ENCODE peak calls at places on chromosomes 13 and 19, in eight cellular contexts. P is HCT116, W is GM12878, R is NT2/D1, M is IMR-90, V is neuronal stem cell, H is H1, J is fibroblast of lung. N is an unnamed sample. For H3K27me3, the result is how much of the 10 kb centered on the place peaks cover.

GRCh38 chr19:44875666-44876418 is 15.2 kb upstream of the TOMM40 start:
- DNase-seq in P (no peak), W (no peak), R (no peak), M (peak), V (no peak), H (no peak), J (peak), N (no peak)

GRCh38 chr13:35808846-35809245 is 322.3 kb downstream of the DCLK1 start:
- DNase-seq in P (no peak), W (no peak), R (no peak), M (no peak), V (no peak), H (no peak), J (no peak), N (no peak)

GRCh38 chr13:30332516-30333165 is 25.3 kb upstream of the KATNAL1 start:
- DNase-seq in P (no peak), W (no peak), R (no peak), M (no peak), V (no peak), H (no peak), J (no peak), N (no peak)

GRCh38 chr13:110912651-110913051 is 2.2 kb downstream of the ANKRD10 start:
- DNase-seq in P (no peak), W (no peak), R (no peak), M (peak), V (no peak), H (no peak), J (peak), N (peak)

GRCh38 chr13:97600438-97601080 is 166.6 kb downstream of the RAP2A start:
- DNase-seq in P (no peak), W (no peak), R (no peak), M (peak), V (no peak), H (no peak), J (peak), N (peak)

GRCh38 chr13:35354882-35355281 is 121.6 kb downstream of the MAB21L1 start:
- DNase-seq in P (no peak), W (no peak), R (no peak), M (no peak), V (no peak), H (no peak), J (no peak), N (no peak)

GRCh38 chr13:81888855-81889254 is 1547.9 kb upstream of the SPRY2 start:
- DNase-seq in P (no peak), W (no peak), R (no peak), M (no peak), V (no peak), H (no peak), J (no peak), N (no peak)

GRCh38 chr19:42178791-42179500 is 38.5 kb downstream of the DEDD2 start:
- DNase-seq in P (no peak), W (no peak), R (peak), M (no peak), V (peak), H (peak), J (no peak), N (peak)

GRCh38 chr19:5319516-5319915 is 21.1 kb downstream of the PTPRS start:
- DNase-seq in P (no peak), W (no peak), R (no peak), M (no peak), V (no peak), H (no peak), J (no peak), N (no peak)

GRCh38 chr19:4660181-4660791 is 9.9 kb downstream of the MYDGF start:
- DNase-seq in P (no peak), W (no peak), R (no peak), M (no peak), V (no peak), H (peak), J (no peak), N (no peak)

GRCh38 chr19:23802290-23802689 is 43.6 kb upstream of the ZNF681 start:
- DNase-seq in P (no peak), W (no peak), R (no peak), M (no peak), V (no peak), H (no peak), J (no peak), N (no peak)

GRCh38 chr13:30739646-30740642 is 4.6 kb downstream of the ALOX5AP start:
- DNase-seq in P (peak), W (peak), R (no peak), M (peak), V (no peak), H (no peak), J (peak), N (peak)

GRCh38 chr19:35216833-35217707 is 11.5 kb downstream of the FAM187B start:
- DNase-seq in P (no peak), W (no peak), R (no peak), M (no peak), V (no peak), H (no peak), J (no peak), N (no peak)

GRCh38 chr13:25977671-25978070 is 74.1 kb downstream of the SHISA2 start:
- DNase-seq in P (no peak), W (no peak), R (no peak), M (no peak), V (no peak), H (no peak), J (no peak), N (peak)

GRCh38 chr19:5983367-5983955 is 5.5 kb upstream of the RANBP3 start:
- DNase-seq in P (no peak), W (no peak), R (no peak), M (no peak), V (no peak), H (no peak), J (no peak), N (no peak)

GRCh38 chr13:75959861-75960481 is 323.8 kb downstream of the LMO7 start:
- DNase-seq in P (no peak), W (no peak), R (no peak), M (no peak), V (no peak), H (no peak), J (no peak), N (no peak)

GRCh38 chr19:23698711-23699520 is 11.9 kb upstream of the ZNF675 start:
- DNase-seq in P (no peak), W (no peak), R (no peak), M (no peak), V (no peak), H (no peak), J (no peak), N (no peak)

GRCh38 chr13:34941436-34941834 is 635 bp upstream of the NBEA start:
- DNase-seq in P (no peak), W (no peak), R (no peak), M (no peak), V (no peak), H (no peak), J (no peak), N (no peak)

GRCh38 chr19:55446060-55446459 is 3.0 kb upstream of the SHISA7 start:
- DNase-seq in P (no peak), W (no peak), R (no peak), M (no peak), V (no peak), H (no peak), J (no peak), N (no peak)
- H3K27me3 ChIP-seq in P (under half), W (under half), R (half or more), M (half or more), V (half or more), H (half or more), J (under half), N (half or more)

DNA sequence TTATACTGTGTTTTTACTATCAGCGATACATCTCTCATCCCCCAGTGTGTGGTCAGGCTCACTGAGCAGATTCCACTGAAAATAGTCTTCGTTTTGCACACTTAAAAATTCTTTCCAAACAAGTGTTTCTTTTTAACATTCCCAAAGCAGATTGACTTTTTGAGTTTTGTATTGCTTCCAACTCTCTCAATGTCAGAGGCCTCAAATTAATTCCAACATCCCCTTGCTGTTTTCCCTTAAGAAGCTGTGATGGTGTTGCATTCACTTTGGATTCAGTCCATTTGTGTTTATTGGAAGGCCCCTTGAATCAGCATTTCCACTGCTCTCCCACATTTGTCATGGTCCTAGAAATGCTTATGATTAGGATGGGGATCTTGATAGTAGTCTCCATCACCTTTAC is 228.7 kb downstream of the KCNRG start:
- DNase-seq in P (no peak), W (no peak), R (no peak), M (no peak), V (no peak), H (no peak), J (no peak), N (no peak)
- H3K9ac ChIP-seq in P (no peak), W (no peak), R (no peak), M (no peak), V (no peak), H (no peak), J (no peak), N (no peak)

GRCh38 chr19:50204081-50204428 is 633 bp downstream of the MYH14 start:
- DNase-seq in P (no peak), W (no peak), R (no peak), M (no peak), V (no peak), H (no peak), J (no peak), N (no peak)

GRCh38 chr19:50204811-50205675 is 1.6 kb downstream of the MYH14 start:
- DNase-seq in P (peak), W (no peak), R (peak), M (no peak), V (peak), H (peak), J (no peak), N (no peak)

GRCh38 chr19:50202399-50202798 is 1.0 kb upstream of the MYH14 start:
- DNase-seq in P (no peak), W (no peak), R (no peak), M (no peak), V (no peak), H (no peak), J (no peak), N (no peak)

GRCh38 chr19:50203281-50204080 is at the start of gene MYH14:
- DNase-seq in P (peak), W (no peak), R (peak), M (no peak), V (peak), H (peak), J (peak), N (peak)

GRCh38 chr19:50202962-50203280 is 501 bp upstream of the MYH14 start:
- DNase-seq in P (no peak), W (no peak), R (no peak), M (no peak), V (no peak), H (no peak), J (no peak), N (no peak)
- H3K27me3 ChIP-seq in P (under half), W (under half), R (under half), M (under half), V (under half), H (under half), J (under half), N (under half)

GRCh38 chr19:28481674-28482073 is 731.3 kb downstream of the UQCRFS1 start:
- DNase-seq in P (no peak), W (no peak), R (no peak), M (no peak), V (no peak), H (no peak), J (no peak), N (no peak)
- H3K9ac ChIP-seq in P (no peak), W (no peak), R (no peak), M (no peak), V (no peak), H (no peak), J (no peak), N (no peak)

DNA sequence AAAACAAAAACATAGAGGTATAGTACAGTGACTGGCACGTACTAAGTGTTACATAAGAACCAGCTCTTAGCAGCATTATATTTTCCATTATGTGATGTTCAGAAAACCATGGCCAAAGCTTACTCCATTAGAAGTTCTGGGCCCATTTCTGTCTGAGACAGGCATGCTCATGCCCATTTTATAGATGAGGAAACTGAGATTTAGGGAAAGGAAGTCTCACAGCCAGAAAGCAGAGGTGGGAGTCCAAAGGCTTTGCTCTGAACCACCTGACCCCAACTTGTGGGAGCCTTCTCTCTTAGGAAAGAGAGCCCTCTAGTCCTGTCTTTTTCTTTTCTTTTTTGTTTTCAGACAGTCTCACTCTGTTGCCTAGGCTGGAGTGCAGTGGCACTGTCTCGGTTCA is 2.3 kb downstream of the AP2S1 start:
- DNase-seq in P (no peak), W (no peak), R (no peak), M (no peak), V (no peak), H (no peak), J (no peak), N (no peak)
- H3K27me3 ChIP-seq in P (under half), W (under half), R (under half), M (under half), V (under half), H (under half), J (under half), N (under half)

GRCh38 chr13:77386880-77387606 is 60.1 kb upstream of the MYCBP2 start:
- DNase-seq in P (no peak), W (no peak), R (no peak), M (peak), V (no peak), H (no peak), J (peak), N (peak)

GRCh38 chr13:77388944-77389616 is 62.2 kb upstream of the MYCBP2 start:
- DNase-seq in P (no peak), W (no peak), R (no peak), M (no peak), V (no peak), H (no peak), J (no peak), N (no peak)

GRCh38 chr13:77389617-77389984 is 62.7 kb upstream of the MYCBP2 start:
- DNase-seq in P (no peak), W (peak), R (no peak), M (no peak), V (no peak), H (no peak), J (no peak), N (no peak)

GRCh38 chr13:77386046-77386445 is 59.2 kb upstream of the MYCBP2 start:
- DNase-seq in P (no peak), W (no peak), R (no peak), M (no peak), V (no peak), H (no peak), J (peak), N (no peak)

GRCh38 chr13:77387607-77388200 is 60.8 kb upstream of the MYCBP2 start:
- DNase-seq in P (no peak), W (no peak), R (no peak), M (no peak), V (no peak), H (no peak), J (no peak), N (no peak)
- H3K9ac ChIP-seq in P (no peak), W (no peak), R (no peak), M (no peak), V (no peak), H (no peak), J (no peak), N (peak)

GRCh38 chr13:20181180-20181579 is 11.6 kb downstream of the GJB2 start:
- DNase-seq in P (no peak), W (no peak), R (no peak), M (no peak), V (no peak), H (no peak), J (no peak), N (no peak)

GRCh38 chr13:20186771-20187170 is 6.0 kb downstream of the GJB2 start:
- DNase-seq in P (no peak), W (no peak), R (no peak), M (no peak), V (no peak), H (no peak), J (no peak), N (no peak)

GRCh38 chr13:20185657-20186056 is 7.1 kb downstream of the GJB2 start:
- DNase-seq in P (no peak), W (no peak), R (no peak), M (no peak), V (no peak), H (no peak), J (no peak), N (no peak)

GRCh38 chr13:20178156-20178555 is 14.6 kb downstream of the GJB2 start:
- DNase-seq in P (no peak), W (no peak), R (no peak), M (no peak), V (no peak), H (no peak), J (no peak), N (no peak)

GRCh38 chr13:20182231-20182846 is 10.4 kb downstream of the GJB2 start:
- DNase-seq in P (peak), W (peak), R (peak), M (peak), V (peak), H (no peak), J (peak), N (peak)
- H3K27me3 ChIP-seq in P (under half), W (under half), R (under half), M (under half), V (under half), H (under half), J (under half), N (under half)

DNA sequence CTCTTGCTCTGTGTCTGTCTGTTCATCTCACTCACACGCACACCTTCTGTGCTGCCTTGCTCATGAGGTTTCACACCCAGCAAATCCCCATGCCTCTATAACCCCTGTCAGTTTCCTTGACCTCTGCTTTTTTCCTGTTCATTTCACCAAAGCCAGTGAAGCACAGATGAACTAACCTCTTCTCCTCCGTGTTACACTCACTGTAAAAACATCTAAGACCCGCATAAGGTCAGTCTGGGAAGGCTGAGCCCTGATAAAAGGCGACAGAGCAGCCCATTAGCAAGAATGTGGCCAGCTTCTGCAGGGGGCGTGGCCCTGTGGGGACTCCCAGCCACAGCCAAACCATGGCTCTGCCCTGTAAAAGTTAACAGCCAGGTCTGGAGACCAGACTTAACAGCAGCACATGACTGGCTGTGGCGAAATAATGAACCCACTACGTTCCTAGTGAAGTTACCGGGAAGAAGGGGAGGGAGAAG is 42.8 kb upstream of the NPAS1 start:
- DNase-seq in P (no peak), W (no peak), R (peak), M (peak), V (peak), H (no peak), J (peak), N (peak)
- H3K9ac ChIP-seq in P (no peak), W (no peak), R (peak), M (peak), V (no peak), H (peak), J (peak), N (peak)